ENCODE peak calls at places on chromosome 6, in four cellular contexts. A is smooth muscle cell of the brain vasculature, C is tibial artery, M is heart right ventricle. O is an unnamed sample.

GRCh38 chr6:4125933-4126864 is 9.2 kb downstream of the ECI2 start:
- DNase-seq in A (peak; percentile 55), C (no peak), M (no peak), O (peak; percentile 76)

GRCh38 chr6:24522090-24522820 is 27.5 kb downstream of the ALDH5A1 start:
- DNase-seq in A (no peak), C (no peak), M (no peak), O (peak; percentile 6)

GRCh38 chr6:138550346-138550767 is 51.1 kb upstream of the NHSL1 start:
- DNase-seq in A (no peak), C (no peak), M (no peak), O (no peak)

GRCh38 chr6:1404066-1404712 is 14.8 kb downstream of the FOXF2 start:
- DNase-seq in A (no peak), C (no peak), M (no peak), O (no peak)

GRCh38 chr6:133895573-133896343 is 6.8 kb downstream of the TCF21 start:
- DNase-seq in A (no peak), C (no peak), M (peak; percentile 46), O (no peak)

GRCh38 chr6:55528624-55529023 is 50.4 kb downstream of the HMGCLL1 start:
- DNase-seq in A (no peak), C (no peak), M (no peak), O (peak; percentile 72)

GRCh38 chr6:143260857-143261256 is 189.6 kb downstream of the ADAT2 start:
- DNase-seq in A (no peak), C (no peak), M (no peak), O (peak; percentile 65)

GRCh38 chr6:73452107-73452461 is at the start of gene CGAS:
- DNase-seq in A (peak; percentile 20), C (peak; percentile 78), M (peak; percentile 80), O (peak; percentile 41)

GRCh38 chr6:36119209-36119608 is 11.1 kb upstream of the MAPK13 start:
- DNase-seq in A (no peak), C (no peak), M (no peak), O (no peak)

GRCh38 chr6:122931916-122932315 is 64.1 kb upstream of the CLVS2 start:
- DNase-seq in A (no peak), C (no peak), M (no peak), O (peak; percentile 4)

GRCh38 chr6:31180500-31180899 is 10.0 kb upstream of the POU5F1 start:
- DNase-seq in A (no peak), C (peak; percentile 32), M (peak; percentile 80), O (peak; percentile 60)

GRCh38 chr6:106747139-106747538 is 117.8 kb downstream of the QRSL1 start:
- DNase-seq in A (no peak), C (no peak), M (no peak), O (peak; percentile 92)

GRCh38 chr6:108916026-108916689 is 67.9 kb downstream of the ARMC2 start:
- DNase-seq in A (no peak), C (no peak), M (no peak), O (peak; percentile 81)

GRCh38 chr6:74940211-74940610 is 265.6 kb downstream of the COL12A1 start:
- DNase-seq in A (no peak), C (no peak), M (no peak), O (peak; percentile 26)

GRCh38 chr6:71446084-71446869 is 157.7 kb downstream of the OGFRL1 start:
- DNase-seq in A (no peak), C (no peak), M (no peak), O (no peak)

GRCh38 chr6:27188885-27189418 is 58.5 kb upstream of the PRSS16 start:
- DNase-seq in A (no peak), C (peak; percentile 48), M (no peak), O (peak; percentile 85)

GRCh38 chr6:49336514-49337131 is 126.4 kb downstream of the MMUT start:
- DNase-seq in A (no peak), C (no peak), M (no peak), O (no peak)

GRCh38 chr6:163872335-163872734 is 457.8 kb downstream of the QKI start:
- DNase-seq in A (no peak), C (no peak), M (no peak), O (peak; percentile 25)

GRCh38 chr6:4872841-4873240 is 96.6 kb downstream of the CDYL start:
- DNase-seq in A (no peak), C (no peak), M (no peak), O (no peak)

GRCh38 chr6:40717411-40718057 is 130.4 kb upstream of the LRFN2 start:
- DNase-seq in A (no peak), C (no peak), M (no peak), O (no peak)

GRCh38 chr6:132333639-132334516 is 67.4 kb downstream of the MOXD1 start:
- DNase-seq in A (peak; percentile 35), C (peak; percentile 30), M (no peak), O (peak; percentile 85)

GRCh38 chr6:136007355-136007754 is 155.9 kb downstream of the PDE7B start:
- DNase-seq in A (no peak), C (no peak), M (no peak), O (no peak)

GRCh38 chr6:39812853-39813533 is 20.8 kb downstream of the DAAM2 start:
- DNase-seq in A (no peak), C (peak; percentile 46), M (no peak), O (no peak)

GRCh38 chr6:148251891-148252290 is 90.7 kb upstream of the SASH1 start:
- DNase-seq in A (no peak), C (no peak), M (no peak), O (no peak)

GRCh38 chr6:116945809-116946208 is 68.8 kb downstream of the RFX6 start:
- DNase-seq in A (no peak), C (no peak), M (no peak), O (peak; percentile 76)

O was measured in epithelial cell of esophagus.